ENCODE peak calls at places on chromosomes 4 and X, in nine cellular contexts. Y is AG09319, B is ureter, P is T-helper 9 cell, V is sigmoid colon, X is neural crest cell, I is lung microvascular endothelial cell, T is A549, F is pons. E is an unnamed sample.

GRCh38 chr4:10478621-10479020 is 21.4 kb upstream of the ZNF518B start:
- DNase-seq in Y (no peak), B (no peak), P (no peak), V (no peak), X (no peak), I (no peak), T (no peak), F (no peak), E (no peak)

GRCh38 chr4:175927121-175927520 is 115.1 kb upstream of the GPM6A start:
- DNase-seq in Y (no peak), B (no peak), P (no peak), V (no peak), X (no peak), I (no peak), T (no peak), F (no peak), E (no peak)

GRCh38 chrX:39883664-39884063 is 214.1 kb downstream of the BCOR start:
- DNase-seq in Y (no peak), B (no peak), P (no peak), V (no peak), X (no peak), I (no peak), T (no peak), F (no peak), E (no peak)

GRCh38 chr4:186948361-186949291 is 225.0 kb upstream of the FAT1 start:
- DNase-seq in Y (no peak), B (no peak), P (no peak), V (no peak), X (peak; percentile 41), I (no peak), T (peak; percentile 26), F (no peak), E (peak; percentile 26)

GRCh38 chrX:71215335-71215912 is 7.6 kb upstream of the GJB1 start:
- DNase-seq in Y (no peak), B (no peak), P (no peak), V (no peak), X (no peak), I (no peak), T (no peak), F (no peak), E (no peak)

GRCh38 chrX:134849390-134849789 is 141.4 kb upstream of the SMIM10 start:
- DNase-seq in Y (no peak), B (no peak), P (no peak), V (no peak), X (no peak), I (peak; percentile 24), T (no peak), F (no peak), E (no peak)

GRCh38 chrX:131830400-131831184 is 192.5 kb upstream of the STK26 start:
- DNase-seq in Y (peak; percentile 37), B (peak; percentile 83), P (no peak), V (peak; percentile 82), X (peak; percentile 79), I (peak; percentile 86), T (peak; percentile 75), F (peak; percentile 91), E (peak; percentile 94)

GRCh38 chr4:127604949-127605709 is 27.6 kb upstream of the INTU start:
- DNase-seq in Y (peak; percentile 8), B (no peak), P (no peak), V (no peak), X (no peak), I (peak; percentile 46), T (peak; percentile 20), F (peak; percentile 40), E (peak; percentile 45)

GRCh38 chrX:85244411-85245210 is 820 bp downstream of the ZNF711 start:
- DNase-seq in Y (no peak), B (no peak), P (no peak), V (no peak), X (peak; percentile 2), I (peak; percentile 3), T (peak; percentile 18), F (peak; percentile 19), E (peak; percentile 13)

GRCh38 chrX:20233336-20233735 is 33.4 kb downstream of the RPS6KA3 start:
- DNase-seq in Y (no peak), B (no peak), P (no peak), V (no peak), X (no peak), I (no peak), T (no peak), F (no peak), E (no peak)

GRCh38 chr4:48375651-48376291 is 34.4 kb downstream of the SLAIN2 start:
- DNase-seq in Y (peak; percentile 53), B (peak; percentile 43), P (no peak), V (no peak), X (no peak), I (peak; percentile 78), T (peak; percentile 72), F (no peak), E (no peak)

GRCh38 chr4:4409416-4410115 is 22.7 kb downstream of the NSG1 start:
- DNase-seq in Y (no peak), B (no peak), P (no peak), V (no peak), X (no peak), I (no peak), T (no peak), F (no peak), E (no peak)

GRCh38 chr4:147822128-147822527 is 90.2 kb downstream of the ARHGAP10 start:
- DNase-seq in Y (peak; percentile 94), B (peak; percentile 89), P (no peak), V (peak; percentile 94), X (no peak), I (peak; percentile 52), T (peak; percentile 7), F (peak; percentile 30), E (no peak)

GRCh38 chrX:154596290-154596929 is 11.5 kb downstream of the CTAG1A start:
- DNase-seq in Y (no peak), B (no peak), P (no peak), V (no peak), X (no peak), I (no peak), T (no peak), F (no peak), E (no peak)

GRCh38 chrX:54496517-54496852 is 451 bp upstream of the FGD1 start:
- DNase-seq in Y (no peak), B (no peak), P (no peak), V (no peak), X (no peak), I (no peak), T (no peak), F (no peak), E (no peak)

GRCh38 chr4:5052424-5052702 is 1.1 kb downstream of the STK32B start:
- DNase-seq in Y (no peak), B (no peak), P (no peak), V (no peak), X (no peak), I (no peak), T (no peak), F (no peak), E (no peak)

GRCh38 chr4:14446311-14446710 is 556.0 kb upstream of the CPEB2 start:
- DNase-seq in Y (no peak), B (no peak), P (no peak), V (no peak), X (no peak), I (no peak), T (no peak), F (no peak), E (peak; percentile 79)

GRCh38 chrX:9166566-9166909 is 132.6 kb upstream of the FAM9B start:
- DNase-seq in Y (no peak), B (no peak), P (no peak), V (no peak), X (no peak), I (no peak), T (peak; percentile 48), F (no peak), E (no peak)